ENCODE peak calls at places on chromosomes 1 and 21, in eight cellular contexts. E is NCI-H1092, Z is H9, P is left colon, B is right cardiac atrium, D is GM12892, S is foreskin fibroblast, H is astrocyte of the spinal cord. V is an unnamed sample.

GRCh38 chr1:15178571-15179484 is 25.3 kb downstream of the TMEM51 start:
- DNase-seq in D (no peak), P (no peak), H (peak), E (peak), S (peak), Z (no peak), B (no peak), V (no peak)

GRCh38 chr1:212286437-212287131 is 1.4 kb downstream of the PPP2R5A start:
- DNase-seq in H (peak), S (peak), B (no peak), P (no peak), D (no peak), E (no peak), Z (no peak), V (peak)

GRCh38 chr1:14929547-14930223 is 223.9 kb upstream of the TMEM51 start:
- DNase-seq in S (peak), Z (no peak), D (no peak), H (peak), B (peak), E (no peak), P (peak), V (peak)

GRCh38 chr1:219372916-219373615 is 199.4 kb downstream of the LYPLAL1 start:
- DNase-seq in D (no peak), P (no peak), Z (no peak), B (no peak), H (no peak), E (no peak), S (no peak), V (no peak)

GRCh38 chr1:37605806-37606474 is 10.2 kb upstream of the GNL2 start:
- DNase-seq in D (no peak), E (no peak), H (no peak), B (peak), Z (no peak), P (peak), S (no peak), V (no peak)

GRCh38 chr1:209411491-209411929 is 172.0 kb upstream of the CAMK1G start:
- DNase-seq in B (no peak), Z (no peak), P (no peak), E (no peak), D (no peak), H (peak), S (peak), V (no peak)

GRCh38 chr1:157176591-157177121 is 38.5 kb upstream of the ETV3 start:
- DNase-seq in H (no peak), B (no peak), E (no peak), P (no peak), D (peak), Z (no peak), S (no peak), V (no peak)

GRCh38 chr1:77473690-77474089 is 191.9 kb downstream of the AK5 start:
- DNase-seq in P (no peak), Z (no peak), D (no peak), S (peak), E (no peak), H (peak), B (no peak), V (no peak)

GRCh38 chr1:64901663-64902062 is 64.7 kb downstream of the JAK1 start:
- DNase-seq in Z (no peak), E (no peak), P (no peak), D (no peak), B (no peak), S (no peak), H (no peak), V (no peak)

GRCh38 chr1:64171797-64172281 is 31.6 kb upstream of the UBE2U start:
- DNase-seq in D (no peak), S (peak), H (peak), E (no peak), P (no peak), B (no peak), Z (no peak), V (no peak)

GRCh38 chr1:213394837-213395236 is 343.8 kb downstream of the RPS6KC1 start:
- DNase-seq in P (no peak), B (no peak), E (no peak), S (no peak), Z (no peak), D (no peak), H (no peak), V (no peak)

GRCh38 chr1:100539836-100540536 is 2.0 kb downstream of the GPR88 start:
- DNase-seq in P (no peak), S (peak), E (no peak), B (peak), H (peak), D (no peak), Z (peak), V (no peak)

GRCh38 chr21:44723177-44724131 is 12.1 kb upstream of the TSPEAR start:
- DNase-seq in H (no peak), B (no peak), E (no peak), D (no peak), Z (peak), P (no peak), S (no peak), V (no peak)

GRCh38 chr1:8343044-8343443 is 25.1 kb downstream of the SLC45A1 start:
- DNase-seq in Z (peak), B (no peak), S (no peak), H (no peak), D (no peak), P (no peak), E (no peak), V (no peak)

GRCh38 chr1:109760581-109761226 is 3.0 kb downstream of the EPS8L3 start:
- DNase-seq in E (no peak), H (no peak), S (no peak), D (no peak), B (no peak), P (no peak), Z (no peak), V (peak)

GRCh38 chr1:235888119-235888643 is 21.5 kb upstream of the LYST start:
- DNase-seq in B (no peak), S (no peak), E (no peak), Z (no peak), D (no peak), H (no peak), P (no peak), V (no peak)

GRCh38 chr1:17045623-17046022 is 8.2 kb downstream of the SDHB start:
- DNase-seq in Z (no peak), B (no peak), E (no peak), S (peak), H (no peak), P (no peak), D (no peak), V (no peak)

GRCh38 chr1:85628791-85629531 is 48.4 kb downstream of the CCN1 start:
- DNase-seq in Z (peak), S (peak), D (no peak), P (peak), H (peak), B (peak), E (no peak), V (peak)

GRCh38 chr21:42587036-42587435 is 66.4 kb upstream of the PDE9A start:
- DNase-seq in Z (no peak), E (no peak), D (no peak), S (no peak), P (no peak), B (no peak), H (no peak), V (no peak)

GRCh38 chr1:202691846-202692245 is 18.4 kb downstream of the SYT2 start:
- DNase-seq in S (no peak), B (no peak), Z (no peak), P (no peak), D (no peak), E (peak), H (no peak), V (no peak)

GRCh38 chr1:179955318-179955638 is 668 bp downstream of the CEP350 start:
- DNase-seq in B (no peak), E (no peak), S (peak), H (no peak), Z (no peak), P (no peak), D (no peak), V (no peak)